ENCODE peak calls at places on chromosomes 6 and 20, in four cellular contexts. T, H, Q and B are unnamed samples.

GRCh38 chr20:10540636-10541493 is 105.8 kb downstream of the SLX4IP start:
- DNase-seq in T (no peak), Q (no peak), H (no peak), B (no peak)

GRCh38 chr6:32692019-32692418 is 25.6 kb upstream of the HLA-DQB1 start:
- DNase-seq in H (peak; percentile 42), Q (peak; percentile 50), T (peak; percentile 19), B (no peak)

GRCh38 chr6:14231071-14231483 is 113.5 kb downstream of the CD83 start:
- DNase-seq in Q (peak; percentile 78), T (no peak), H (no peak), B (no peak)

GRCh38 chr6:156423829-156424228 is 353.3 kb upstream of the ARID1B start:
- DNase-seq in T (no peak), Q (no peak), H (no peak), B (no peak)

GRCh38 chr6:37717836-37718251 is 20.2 kb upstream of the MDGA1 start:
- DNase-seq in Q (no peak), H (no peak), T (no peak), B (no peak)

GRCh38 chr20:1334761-1335160 is 5.8 kb upstream of the SDCBP2 start:
- DNase-seq in H (no peak), T (no peak), Q (no peak), B (no peak)

GRCh38 chr6:35691027-35691824 is 2.5 kb upstream of the FKBP5 start:
- DNase-seq in T (no peak), Q (peak; percentile 90), H (peak; percentile 43), B (no peak)

GRCh38 chr20:60477958-60478357 is 519.7 kb downstream of the CDH26 start:
- DNase-seq in H (no peak), T (no peak), Q (no peak), B (no peak)

GRCh38 chr6:103677290-103677689 is 1182.4 kb downstream of the HACE1 start:
- DNase-seq in H (no peak), T (no peak), Q (no peak), B (no peak)

GRCh38 chr20:36507746-36508145 is 33.6 kb upstream of the MYL9 start:
- DNase-seq in T (no peak), Q (no peak), H (no peak), B (no peak)

GRCh38 chr20:36501367-36502006 is 39.8 kb upstream of the MYL9 start:
- DNase-seq in T (no peak), Q (no peak), H (no peak), B (no peak)

GRCh38 chr20:36506253-36506652 is 35.1 kb upstream of the MYL9 start:
- DNase-seq in Q (no peak), H (no peak), T (peak; percentile 39), B (no peak)

GRCh38 chr20:36499723-36500501 is 41.4 kb upstream of the MYL9 start:
- DNase-seq in Q (no peak), T (no peak), H (no peak), B (no peak)

DNA sequence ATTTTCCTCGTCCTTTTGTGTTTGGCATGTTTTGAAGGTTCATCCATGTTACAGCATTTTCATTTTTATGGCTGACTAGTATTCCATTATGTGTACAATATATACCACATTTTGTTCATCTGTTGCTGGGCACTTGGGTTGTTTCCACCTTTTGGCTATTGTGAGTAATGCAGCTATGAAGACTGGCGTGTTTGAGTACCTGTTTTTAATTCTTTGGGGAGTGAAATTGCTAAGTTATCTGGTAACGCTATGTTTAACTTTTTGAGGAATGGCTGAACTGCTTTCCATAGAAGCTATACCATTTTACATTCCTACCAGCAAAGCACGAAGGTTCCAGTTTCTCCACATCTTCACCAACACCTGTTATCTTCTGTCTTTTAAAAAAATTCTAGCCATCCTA is 37.0 kb upstream of the MYL9 start:
- DNase-seq in Q (no peak), H (no peak), T (no peak), B (no peak)
- TF ChIP-seq CTCF in Q (no peak), H (no peak), T (no peak), B (peak; percentile 30)

DNA sequence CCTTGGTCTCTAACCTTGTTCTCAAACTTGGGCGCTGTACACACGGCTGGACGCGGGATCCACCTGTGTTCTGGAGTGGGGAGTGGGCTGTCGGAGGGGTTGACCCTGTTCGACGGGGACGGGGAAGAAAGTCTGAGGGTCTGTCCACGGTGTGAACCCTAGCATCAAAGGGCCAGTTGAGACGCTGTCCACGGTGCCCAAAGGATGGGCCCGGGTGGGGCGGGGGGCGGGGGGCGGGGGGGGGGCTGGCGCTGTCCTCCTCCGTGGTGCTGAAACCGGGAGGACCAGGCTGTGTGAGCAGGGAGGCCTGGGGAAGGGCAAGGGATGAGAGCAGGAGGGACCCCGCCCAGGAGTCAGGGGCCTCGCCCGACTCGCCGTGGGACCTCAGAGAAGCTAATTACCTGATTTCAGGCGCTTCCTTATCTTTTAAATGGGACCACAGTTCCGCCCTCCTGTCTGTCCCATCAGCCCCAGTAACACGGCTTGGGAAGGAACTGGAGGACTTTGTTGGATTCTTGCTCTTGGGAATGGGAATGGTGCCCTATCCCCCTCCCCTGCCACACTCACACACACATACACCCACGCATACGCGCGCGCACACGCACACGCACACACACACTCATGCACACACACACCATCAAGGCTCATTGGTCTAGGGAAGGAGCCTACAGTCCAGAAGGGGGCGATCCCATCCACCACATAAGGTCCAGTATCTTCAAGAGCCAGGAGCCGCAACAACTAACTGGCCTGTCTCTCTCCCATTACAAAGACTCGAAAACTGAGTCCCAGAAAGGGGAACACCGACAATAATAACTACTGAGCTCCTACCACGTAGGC is 1.0 kb upstream of the VSTM2L start:
- DNase-seq in T (peak; percentile 75), H (no peak), Q (no peak), B (peak; percentile 26)
- TF ChIP-seq CTCF in T (peak; percentile 46), H (no peak), Q (peak; percentile 24), B (peak; percentile 54)

GRCh38 chr6:12367412-12367811 is 77.3 kb downstream of the EDN1 start:
- DNase-seq in Q (no peak), T (no peak), H (peak; percentile 51), B (no peak)

GRCh38 chr6:12369355-12369754 is 79.2 kb downstream of the EDN1 start:
- DNase-seq in Q (no peak), T (no peak), H (no peak), B (no peak)

GRCh38 chr6:12371151-12371550 is 81.0 kb downstream of the EDN1 start:
- DNase-seq in Q (no peak), H (no peak), T (no peak), B (no peak)

GRCh38 chr6:12371641-12372146 is 81.5 kb downstream of the EDN1 start:
- DNase-seq in T (no peak), Q (no peak), H (no peak), B (no peak)

DNA sequence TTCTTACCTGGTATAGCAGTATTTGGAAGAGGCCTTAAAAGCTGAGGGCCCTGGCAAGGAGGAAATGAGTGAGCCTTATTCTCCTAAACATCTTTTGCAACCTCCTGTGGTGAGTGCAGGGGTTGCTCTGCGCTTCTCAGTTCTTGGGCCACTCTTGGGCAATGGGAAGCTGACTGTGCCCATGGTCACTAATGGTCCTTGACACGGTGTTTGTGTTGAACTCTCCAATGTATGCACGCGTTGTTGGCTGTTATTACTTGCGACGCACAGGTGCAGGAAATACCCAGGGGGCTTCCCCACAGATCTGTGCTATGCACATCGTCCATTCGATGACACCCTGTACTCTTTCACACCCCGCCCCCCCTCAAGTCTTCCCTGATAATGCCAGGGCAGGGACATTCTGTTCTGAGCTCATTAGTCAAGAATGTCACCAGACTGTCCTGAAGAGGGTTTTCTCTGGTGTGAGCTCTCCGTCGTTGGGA is 79.7 kb downstream of the EDN1 start:
- DNase-seq in T (no peak), Q (peak; percentile 67), H (no peak), B (no peak)
- TF ChIP-seq CTCF in T (no peak), Q (peak; percentile 22), H (no peak), B (no peak)

DNA sequence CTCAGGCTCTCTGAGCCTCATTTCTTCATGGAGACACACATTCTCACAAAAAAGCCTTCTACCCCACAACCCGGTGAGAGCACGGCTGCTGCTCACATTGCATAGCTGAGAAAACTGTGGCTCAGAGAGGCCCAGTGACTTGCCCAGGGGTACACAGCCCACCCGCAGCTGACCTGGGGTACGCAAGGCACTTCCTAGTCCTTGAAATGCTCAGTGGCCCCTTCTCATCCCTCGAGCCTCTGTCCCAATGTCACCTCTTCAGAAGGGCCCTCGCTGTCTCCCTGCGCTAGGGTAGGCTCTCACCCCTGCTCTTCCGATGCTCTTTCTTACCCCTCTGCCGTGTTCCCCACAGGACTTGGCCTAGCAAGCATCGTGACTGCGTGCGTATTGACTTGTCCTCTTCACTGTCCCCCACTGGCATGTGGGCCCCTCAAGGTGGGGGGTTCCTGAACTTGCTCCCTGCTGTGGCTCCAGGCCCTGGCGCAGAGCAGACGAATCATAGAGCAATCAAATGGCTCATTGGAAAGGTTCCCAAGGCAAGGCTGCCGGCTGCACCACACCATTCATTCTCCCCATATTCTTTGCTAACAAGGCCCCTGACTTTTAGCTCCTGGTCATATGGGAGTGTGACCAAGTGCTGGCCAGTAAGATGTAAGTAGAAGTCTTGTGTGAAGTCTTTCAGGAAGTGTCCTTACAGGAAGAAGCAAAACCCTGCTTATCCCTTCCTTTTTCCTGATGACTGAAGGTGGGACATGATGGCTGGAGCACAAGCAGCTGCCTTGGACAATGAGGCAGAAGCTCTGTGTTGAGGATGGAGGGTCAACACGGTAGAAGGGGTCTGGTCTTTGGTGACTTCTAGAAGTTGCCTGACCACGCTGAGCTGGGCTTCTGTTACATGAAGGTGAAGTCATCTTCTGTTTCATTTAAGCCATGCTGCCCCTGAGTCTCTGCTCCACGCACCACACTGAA is 22.7 kb downstream of the PCK1 start:
- DNase-seq in H (peak; percentile 17), T (no peak), Q (no peak), B (no peak)
- TF ChIP-seq CTCF in H (no peak), T (no peak), Q (no peak), B (no peak)

DNA sequence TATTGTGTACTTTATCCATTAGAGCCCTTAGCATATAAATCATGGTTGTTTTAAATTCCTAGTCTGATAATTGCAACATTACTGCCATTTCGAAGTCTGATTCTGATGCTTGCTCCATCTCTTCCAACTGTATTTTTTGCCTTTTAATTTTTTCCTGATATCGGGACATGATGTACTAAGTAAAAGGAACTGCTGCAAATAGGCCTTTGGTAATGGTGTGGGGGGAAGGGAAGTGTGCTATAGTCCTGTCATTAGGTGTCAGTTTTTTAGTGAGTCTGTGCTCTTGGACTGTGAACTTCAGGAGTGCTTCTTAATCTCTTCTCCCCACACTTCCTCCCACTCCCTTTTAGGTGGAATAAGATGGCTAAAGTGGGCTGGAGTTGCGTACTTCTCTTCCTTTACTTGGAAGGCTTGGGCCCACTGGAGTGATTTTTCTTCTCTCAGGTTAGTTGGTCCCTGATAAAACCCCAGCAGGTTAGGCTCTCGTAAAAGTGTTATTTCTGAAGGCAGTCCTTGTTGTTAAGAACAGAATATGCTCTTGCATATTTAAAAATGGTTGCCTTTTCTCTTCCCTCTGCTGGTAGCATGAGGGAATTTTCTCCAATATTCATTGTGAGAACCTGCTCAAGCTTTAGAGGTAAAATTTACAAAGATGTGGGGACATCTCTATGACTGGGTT is 18.1 kb downstream of the STXBP5 start:
- DNase-seq in H (no peak), Q (no peak), T (peak; percentile 14), B (no peak)
- TF ChIP-seq CTCF in H (no peak), Q (peak; percentile 33), T (peak; percentile 47), B (peak; percentile 69)

DNA sequence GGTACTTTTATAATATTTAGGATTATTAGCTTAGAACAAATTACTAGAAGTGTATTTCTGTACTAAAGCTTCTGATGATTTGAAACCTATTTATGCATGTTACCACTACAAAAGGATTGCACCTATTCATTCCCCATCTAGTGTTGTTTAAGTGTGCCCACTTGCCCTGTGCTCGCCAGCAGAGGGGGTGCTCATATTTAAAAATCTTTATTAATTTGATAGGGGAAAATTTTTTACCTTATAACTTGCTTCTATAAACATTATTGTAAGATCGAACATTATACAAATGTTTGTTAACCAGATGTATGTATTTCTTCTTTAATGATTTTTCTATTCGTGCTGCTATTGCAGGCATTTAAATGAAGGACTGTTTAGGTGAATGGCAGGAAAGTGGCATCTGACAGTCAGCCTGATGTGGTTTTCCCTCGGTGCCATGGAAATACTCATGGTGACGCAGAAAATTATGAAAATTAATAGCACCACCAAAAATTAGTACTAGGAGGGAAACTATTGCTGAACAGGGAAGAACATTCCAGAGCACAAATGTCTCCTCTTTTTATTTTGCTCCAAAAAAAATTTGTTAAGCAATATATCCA is 44.1 kb upstream of the FNDC1 start:
- DNase-seq in H (no peak), Q (no peak), T (no peak), B (no peak)
- TF ChIP-seq CTCF in H (no peak), Q (peak; percentile 19), T (peak; percentile 17), B (peak; percentile 40)